ENCODE peak calls at places on chromosomes 5 and 9, in five cellular contexts. One of them, this sample, is unnamed.

GRCh38 chr5:43589310-43589709 is 13.7 kb upstream of the NNT start:
- DNase-seq in pancreas: no peak
- DNase-seq in SK-N-SH: no peak
- DNase-seq in right atrium auricular region: no peak
- DNase-seq in tibial nerve: no peak
- DNase-seq in this sample: no peak

GRCh38 chr5:161966544-161966943 is 101.0 kb upstream of the GABRG2 start:
- DNase-seq in SK-N-SH: peak; percentile 1
- DNase-seq in right atrium auricular region: no peak
- DNase-seq in pancreas: no peak
- DNase-seq in tibial nerve: no peak
- DNase-seq in this sample: no peak

GRCh38 chr9:137277329-137278041 is at the start of gene TOR4A:
- DNase-seq in tibial nerve: peak; percentile 44
- DNase-seq in right atrium auricular region: peak; percentile 88
- DNase-seq in pancreas: peak; percentile 81
- DNase-seq in SK-N-SH: no peak
- DNase-seq in this sample: peak; percentile 93

GRCh38 chr9:97315550-97315949 is 8.1 kb downstream of the CCDC180 start:
- DNase-seq in SK-N-SH: no peak
- DNase-seq in tibial nerve: no peak
- DNase-seq in right atrium auricular region: no peak
- DNase-seq in pancreas: no peak
- DNase-seq in this sample: no peak

GRCh38 chr5:138349842-138350635 is 2.4 kb upstream of the KDM3B start:
- DNase-seq in tibial nerve: no peak
- DNase-seq in SK-N-SH: no peak
- DNase-seq in pancreas: no peak
- DNase-seq in right atrium auricular region: no peak
- DNase-seq in this sample: no peak

GRCh38 chr5:172658869-172659513 is 17.9 kb downstream of the NEURL1B start:
- DNase-seq in tibial nerve: peak; percentile 44
- DNase-seq in SK-N-SH: peak; percentile 67
- DNase-seq in right atrium auricular region: no peak
- DNase-seq in pancreas: peak; percentile 77
- DNase-seq in this sample: no peak

GRCh38 chr5:75681125-75681830 is 36.0 kb downstream of the POC5 start:
- DNase-seq in pancreas: no peak
- DNase-seq in tibial nerve: no peak
- DNase-seq in SK-N-SH: no peak
- DNase-seq in right atrium auricular region: no peak
- DNase-seq in this sample: no peak

GRCh38 chr5:154977409-154977808 is 36.1 kb upstream of the KIF4B start:
- DNase-seq in pancreas: no peak
- DNase-seq in SK-N-SH: no peak
- DNase-seq in tibial nerve: no peak
- DNase-seq in right atrium auricular region: no peak
- DNase-seq in this sample: no peak

GRCh38 chr5:144812770-144813169 is 642.1 kb downstream of the KCTD16 start:
- DNase-seq in SK-N-SH: no peak
- DNase-seq in tibial nerve: no peak
- DNase-seq in right atrium auricular region: no peak
- DNase-seq in pancreas: no peak
- DNase-seq in this sample: no peak

GRCh38 chr5:53397141-53397794 is 83.2 kb upstream of the FST start:
- DNase-seq in pancreas: no peak
- DNase-seq in right atrium auricular region: no peak
- DNase-seq in tibial nerve: no peak
- DNase-seq in SK-N-SH: no peak
- DNase-seq in this sample: no peak

GRCh38 chr5:14332038-14332631 is 189.0 kb downstream of the TRIO start:
- DNase-seq in SK-N-SH: no peak
- DNase-seq in tibial nerve: no peak
- DNase-seq in right atrium auricular region: no peak
- DNase-seq in pancreas: no peak
- DNase-seq in this sample: no peak

GRCh38 chr5:171175746-171176145 is 133.3 kb upstream of the TLX3 start:
- DNase-seq in right atrium auricular region: no peak
- DNase-seq in tibial nerve: no peak
- DNase-seq in SK-N-SH: no peak
- DNase-seq in pancreas: no peak
- DNase-seq in this sample: no peak

GRCh38 chr9:74960548-74960947 is 7.8 kb upstream of the C9orf40 start:
- DNase-seq in SK-N-SH: no peak
- DNase-seq in right atrium auricular region: no peak
- DNase-seq in tibial nerve: no peak
- DNase-seq in pancreas: no peak
- DNase-seq in this sample: no peak

GRCh38 chr9:69548676-69549075 is 123.5 kb downstream of the APBA1 start:
- DNase-seq in tibial nerve: no peak
- DNase-seq in SK-N-SH: no peak
- DNase-seq in pancreas: no peak
- DNase-seq in right atrium auricular region: no peak
- DNase-seq in this sample: no peak

GRCh38 chr5:67221487-67222242 is 25.1 kb upstream of the CD180 start:
- DNase-seq in SK-N-SH: no peak
- DNase-seq in pancreas: no peak
- DNase-seq in tibial nerve: no peak
- DNase-seq in right atrium auricular region: no peak
- DNase-seq in this sample: no peak

GRCh38 chr5:120734033-120734432 is 269.9 kb downstream of the PRR16 start:
- DNase-seq in tibial nerve: no peak
- DNase-seq in right atrium auricular region: no peak
- DNase-seq in pancreas: no peak
- DNase-seq in SK-N-SH: no peak
- DNase-seq in this sample: peak; percentile 8

GRCh38 chr5:68251804-68252648 is 36.5 kb downstream of the PIK3R1 start:
- DNase-seq in tibial nerve: no peak
- DNase-seq in right atrium auricular region: peak; percentile 70
- DNase-seq in pancreas: no peak
- DNase-seq in SK-N-SH: peak; percentile 64
- DNase-seq in this sample: no peak

GRCh38 chr5:116702776-116703175 is 128.2 kb upstream of the SEMA6A start:
- DNase-seq in tibial nerve: no peak
- DNase-seq in SK-N-SH: no peak
- DNase-seq in pancreas: no peak
- DNase-seq in right atrium auricular region: no peak
- DNase-seq in this sample: no peak

GRCh38 chr9:86794356-86795046 is 152.8 kb downstream of the GAS1 start:
- DNase-seq in pancreas: no peak
- DNase-seq in right atrium auricular region: no peak
- DNase-seq in SK-N-SH: peak; percentile 37
- DNase-seq in tibial nerve: no peak
- DNase-seq in this sample: no peak

GRCh38 chr5:19891658-19892057 is 96.3 kb downstream of the CDH18 start:
- DNase-seq in pancreas: no peak
- DNase-seq in right atrium auricular region: no peak
- DNase-seq in tibial nerve: no peak
- DNase-seq in SK-N-SH: no peak
- DNase-seq in this sample: no peak

GRCh38 chr9:8429768-8430167 is 630.2 kb upstream of the DMAC1 start:
- DNase-seq in tibial nerve: no peak
- DNase-seq in right atrium auricular region: no peak
- DNase-seq in SK-N-SH: no peak
- DNase-seq in pancreas: no peak
- DNase-seq in this sample: no peak

GRCh38 chr9:99071313-99072039 is 33.4 kb upstream of the TGFBR1 start:
- DNase-seq in pancreas: no peak
- DNase-seq in SK-N-SH: no peak
- DNase-seq in right atrium auricular region: no peak
- DNase-seq in tibial nerve: no peak
- DNase-seq in this sample: no peak

GRCh38 chr9:33860200-33860871 is 43.4 kb downstream of the UBE2R2 start:
- DNase-seq in right atrium auricular region: no peak
- DNase-seq in pancreas: no peak
- DNase-seq in SK-N-SH: peak; percentile 20
- DNase-seq in tibial nerve: no peak
- DNase-seq in this sample: no peak

GRCh38 chr9:94656190-94656589 is 16.9 kb upstream of the FBP1 start:
- DNase-seq in tibial nerve: no peak
- DNase-seq in right atrium auricular region: no peak
- DNase-seq in SK-N-SH: no peak
- DNase-seq in pancreas: no peak
- DNase-seq in this sample: peak; percentile 52

GRCh38 chr5:77259479-77259878 is 49.0 kb downstream of the PDE8B start:
- DNase-seq in tibial nerve: no peak
- DNase-seq in SK-N-SH: no peak
- DNase-seq in right atrium auricular region: no peak
- DNase-seq in pancreas: no peak
- DNase-seq in this sample: no peak

GRCh38 chr5:9059920-9060691 is 485.8 kb downstream of the SEMA5A start:
- DNase-seq in tibial nerve: no peak
- DNase-seq in pancreas: no peak
- DNase-seq in SK-N-SH: no peak
- DNase-seq in right atrium auricular region: no peak
- DNase-seq in this sample: peak; percentile 49

GRCh38 chr9:108551030-108551964 is 304.5 kb downstream of the ACTL7B start:
- DNase-seq in right atrium auricular region: no peak
- DNase-seq in SK-N-SH: no peak
- DNase-seq in tibial nerve: no peak
- DNase-seq in pancreas: no peak
- DNase-seq in this sample: no peak

GRCh38 chr5:134803821-134804220 is 41.9 kb upstream of the C5orf24 start:
- DNase-seq in pancreas: no peak
- DNase-seq in tibial nerve: no peak
- DNase-seq in SK-N-SH: no peak
- DNase-seq in right atrium auricular region: no peak
- DNase-seq in this sample: no peak

GRCh38 chr5:168302785-168303184 is 11.3 kb downstream of the WWC1 start:
- DNase-seq in tibial nerve: no peak
- DNase-seq in right atrium auricular region: no peak
- DNase-seq in SK-N-SH: no peak
- DNase-seq in pancreas: no peak
- DNase-seq in this sample: no peak

DNA sequence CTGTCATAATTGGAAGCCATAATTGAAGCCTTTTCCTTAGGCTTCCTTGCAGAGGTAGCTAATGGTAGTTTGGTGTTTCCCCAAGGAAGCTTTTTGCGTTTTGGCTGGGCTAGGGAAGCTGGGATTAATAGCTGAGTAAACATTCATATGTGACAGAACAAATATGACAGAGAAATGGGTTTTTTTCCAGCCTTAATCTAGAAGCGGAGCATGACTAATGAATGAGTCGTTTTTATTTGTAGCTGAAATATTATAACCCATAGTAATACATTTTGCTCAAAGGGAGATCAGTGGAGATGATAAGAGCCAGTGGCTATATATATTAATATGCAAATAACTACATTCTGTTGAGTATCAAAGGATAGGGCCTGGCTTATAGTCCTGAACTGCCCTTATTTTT is 17.1 kb downstream of the HMGXB3 start:
- DNase-seq in right atrium auricular region: no peak
- DNase-seq in tibial nerve: no peak
- DNase-seq in pancreas: no peak
- DNase-seq in SK-N-SH: no peak
- DNase-seq in this sample: no peak
- H3K36me3 ChIP-seq in right atrium auricular region: peaks cover 75% of the 10 kb centered on the region
- H3K36me3 ChIP-seq in tibial nerve: peaks cover 10% of the 10 kb centered on the region
- H3K36me3 ChIP-seq in pancreas: peaks cover 17% of the 10 kb centered on the region
- H3K36me3 ChIP-seq in SK-N-SH: peaks cover 67% of the 10 kb centered on the region
- H3K36me3 ChIP-seq in this sample: no peaks in the 10 kb centered on the region

GRCh38 chr5:83543898-83544297 is 72.4 kb downstream of the VCAN start:
- DNase-seq in SK-N-SH: no peak
- DNase-seq in right atrium auricular region: no peak
- DNase-seq in tibial nerve: no peak
- DNase-seq in pancreas: no peak
- DNase-seq in this sample: no peak
- H3K36me3 ChIP-seq in SK-N-SH: peaks cover 47% of the 10 kb centered on the region
- H3K36me3 ChIP-seq in right atrium auricular region: no peaks in the 10 kb centered on the region
- H3K36me3 ChIP-seq in tibial nerve: no peaks in the 10 kb centered on the region
- H3K36me3 ChIP-seq in pancreas: no peaks in the 10 kb centered on the region
- H3K36me3 ChIP-seq in this sample: no peaks in the 10 kb centered on the region

DNA sequence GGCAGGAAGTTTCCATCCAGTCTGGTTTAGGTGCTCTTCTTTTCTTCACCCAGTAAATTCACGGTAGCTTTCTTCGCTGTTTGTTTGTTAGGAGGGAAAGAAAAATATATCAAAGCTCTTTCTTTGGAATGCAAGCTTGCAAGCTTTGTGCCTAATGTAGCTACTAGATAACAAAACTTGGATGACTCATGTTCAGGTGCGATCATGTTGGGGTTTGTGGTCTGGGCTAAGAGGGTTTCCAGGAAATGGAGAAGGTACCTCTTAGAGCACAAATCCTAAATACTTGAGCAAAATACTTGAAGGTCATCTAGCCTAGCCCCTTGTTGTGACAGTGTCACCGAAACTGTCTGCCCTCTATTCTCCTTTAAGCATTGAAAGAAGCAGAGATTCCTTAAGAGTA is 17.7 kb downstream of the SRP19 start:
- DNase-seq in right atrium auricular region: no peak
- DNase-seq in SK-N-SH: no peak
- DNase-seq in pancreas: no peak
- DNase-seq in tibial nerve: no peak
- DNase-seq in this sample: no peak
- H3K36me3 ChIP-seq in right atrium auricular region: peaks cover 41% of the 10 kb centered on the region
- H3K36me3 ChIP-seq in SK-N-SH: peaks cover 52% of the 10 kb centered on the region
- H3K36me3 ChIP-seq in pancreas: peaks cover 6% of the 10 kb centered on the region
- H3K36me3 ChIP-seq in tibial nerve: no peaks in the 10 kb centered on the region
- H3K36me3 ChIP-seq in this sample: no peaks in the 10 kb centered on the region

DNA sequence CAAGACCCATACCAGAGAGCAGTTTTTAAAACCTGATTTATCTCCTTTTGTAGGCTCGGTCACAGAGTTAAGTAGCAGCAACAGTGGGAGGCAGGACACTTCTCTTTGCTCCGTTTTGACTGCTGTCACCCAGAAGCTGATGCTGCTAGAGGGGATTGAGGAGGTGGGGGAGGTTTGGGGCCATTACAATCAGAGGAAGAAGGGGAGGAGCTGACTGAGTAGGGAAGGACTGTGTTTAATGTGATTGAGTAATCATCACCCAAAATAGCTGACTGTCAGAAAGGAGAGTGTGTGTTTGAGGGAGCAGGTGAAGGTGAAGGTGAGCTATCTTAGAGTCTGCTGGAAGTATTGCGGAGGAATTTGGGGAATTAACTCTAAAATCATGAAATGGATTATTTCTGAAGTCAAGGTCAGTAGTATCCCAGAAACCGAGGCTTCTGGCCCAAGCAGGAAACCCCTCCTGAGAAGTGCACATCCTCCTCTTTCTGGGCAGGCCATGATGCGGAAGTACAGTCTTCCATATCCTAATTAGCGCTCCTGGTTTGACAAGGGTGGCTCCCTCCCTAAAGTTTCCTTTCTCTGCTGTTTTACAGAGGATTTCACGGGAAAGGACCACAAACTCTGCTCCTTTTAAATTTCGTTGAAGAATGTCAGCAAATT is 214.9 kb downstream of the PLK2 start:
- DNase-seq in pancreas: no peak
- DNase-seq in SK-N-SH: no peak
- DNase-seq in tibial nerve: no peak
- DNase-seq in right atrium auricular region: no peak
- DNase-seq in this sample: no peak
- H3K36me3 ChIP-seq in pancreas: no peaks in the 10 kb centered on the region
- H3K36me3 ChIP-seq in SK-N-SH: no peaks in the 10 kb centered on the region
- H3K36me3 ChIP-seq in tibial nerve: no peaks in the 10 kb centered on the region
- H3K36me3 ChIP-seq in right atrium auricular region: no peaks in the 10 kb centered on the region
- H3K36me3 ChIP-seq in this sample: no peaks in the 10 kb centered on the region

This sample was measured in left lung.